ENCODE peak calls at places on chromosomes 13 and 19, in seven cellular contexts. F is left cardiac atrium, B is neural progenitor cell, D is DMS153, E is uterus, K is HFFc6, G is pons. O is an unnamed sample.
A peak's percentile ranks its signal among the peaks of the same experiment; 100 is the strongest.

GRCh38 chr19:1861599-1862031 is 1.8 kb downstream of the KLF16 start:
- DNase-seq in K (no peak), E (no peak), G (no peak), F (no peak), D (no peak), B (no peak), O (no peak)

GRCh38 chr19:7679017-7679720 is 1.5 kb upstream of the TRAPPC5 start:
- DNase-seq in K (no peak), B (no peak), E (no peak), D (peak; percentile 46), F (no peak), G (no peak), O (peak; percentile 33)

GRCh38 chr13:20404488-20405222 is 121.0 kb downstream of the CRYL1 start:
- DNase-seq in K (no peak), G (no peak), F (no peak), E (no peak), D (no peak), B (no peak), O (no peak)

GRCh38 chr19:15885919-15886318 is 12.0 kb downstream of the CYP4F2 start:
- DNase-seq in K (no peak), D (no peak), G (no peak), B (no peak), E (no peak), F (no peak), O (no peak)

GRCh38 chr13:52949744-52950143 is 78.9 kb upstream of the OLFM4 start:
- DNase-seq in B (no peak), E (peak; percentile 16), F (no peak), K (no peak), G (peak; percentile 40), D (no peak), O (peak; percentile 21)

GRCh38 chr19:46637224-46637623 is 1.2 kb upstream of the GNG8 start:
- DNase-seq in E (no peak), B (no peak), F (no peak), K (no peak), D (no peak), G (no peak), O (no peak)

GRCh38 chr19:30664358-30665058 is 292.3 kb downstream of the ZNF536 start:
- DNase-seq in F (peak; percentile 52), D (no peak), K (no peak), E (no peak), B (peak; percentile 76), G (peak; percentile 78), O (peak; percentile 78)

GRCh38 chr13:25217023-25217909 is 45.2 kb upstream of the AMER2 start:
- DNase-seq in B (no peak), D (no peak), E (no peak), K (peak; percentile 63), F (no peak), G (peak; percentile 53), O (no peak)

GRCh38 chr19:42657551-42657950 is 62.8 kb upstream of the CEACAM8 start:
- DNase-seq in B (no peak), K (peak; percentile 40), F (no peak), E (no peak), D (no peak), G (no peak), O (no peak)

GRCh38 chr13:60211548-60211947 is 47.8 kb upstream of the DIAPH3 start:
- DNase-seq in B (no peak), D (no peak), F (no peak), G (no peak), K (no peak), E (no peak), O (no peak)

GRCh38 chr13:21913010-21913409 is 242.1 kb downstream of the FGF9 start:
- DNase-seq in F (no peak), B (peak; percentile 68), D (peak; percentile 19), G (no peak), K (no peak), E (no peak), O (peak; percentile 19)

GRCh38 chr13:21150013-21150412 is 26.3 kb downstream of the SKA3 start:
- DNase-seq in F (no peak), G (no peak), D (no peak), K (no peak), B (no peak), E (no peak), O (no peak)

GRCh38 chr19:2051771-2052704 is 994 bp upstream of the MKNK2 start:
- DNase-seq in B (no peak), G (no peak), F (peak; percentile 76), K (no peak), D (peak; percentile 46), E (peak; percentile 74), O (no peak)

GRCh38 chr13:44402902-44403719 is 29.5 kb downstream of the SERP2 start:
- DNase-seq in D (no peak), B (no peak), G (no peak), K (no peak), E (no peak), F (no peak), O (no peak)

GRCh38 chr19:47240996-47241918 is 10.3 kb upstream of the BBC3 start:
- DNase-seq in F (peak; percentile 79), D (peak; percentile 79), B (peak; percentile 74), K (peak; percentile 52), E (peak; percentile 72), G (no peak), O (peak; percentile 50)

GRCh38 chr13:27406178-27406939 is 18.1 kb upstream of the GTF3A start:
- DNase-seq in F (no peak), K (peak; percentile 26), D (peak; percentile 23), B (peak; percentile 31), G (peak; percentile 33), E (no peak), O (no peak)

GRCh38 chr13:94849254-94849653 is 136.9 kb upstream of the SOX21 start:
- DNase-seq in F (no peak), E (no peak), G (no peak), D (no peak), B (no peak), K (no peak), O (no peak)